ENCODE peak calls at places on chromosomes 6 and 20, in four cellular contexts. U is left ventricle myocardium inferior, H is natural killer cell, X is pancreas. P is an unnamed sample.

GRCh38 chr6:164130585-164130984 is 716.1 kb downstream of the QKI start:
- DNase-seq in U (no peak), H (no peak), X (no peak), P (no peak)

GRCh38 chr6:19848465-19848864 is 11.3 kb downstream of the ID4 start:
- DNase-seq in U (no peak), H (no peak), X (no peak), P (no peak)

GRCh38 chr6:125791151-125791819 is 525 bp downstream of the NCOA7 start:
- DNase-seq in U (no peak), H (peak), X (peak), P (peak)

GRCh38 chr6:149209879-149210278 is 107.6 kb upstream of the TAB2 start:
- DNase-seq in U (no peak), H (no peak), X (no peak), P (no peak)

GRCh38 chr6:54515013-54515412 is 206.8 kb downstream of the TINAG start:
- DNase-seq in U (no peak), H (no peak), X (no peak), P (no peak)

GRCh38 chr20:36336838-36337478 is 30.8 kb downstream of the DLGAP4 start:
- DNase-seq in U (no peak), H (no peak), X (no peak), P (no peak)

GRCh38 chr6:99099243-99099642 is 151.5 kb upstream of the FBXL4 start:
- DNase-seq in U (no peak), H (no peak), X (no peak), P (no peak)

GRCh38 chr6:159093608-159094443 is 49.0 kb upstream of the TAGAP start:
- DNase-seq in U (no peak), H (no peak), X (no peak), P (no peak)

GRCh38 chr6:165656581-165657324 is 6.3 kb downstream of the PDE10A start:
- DNase-seq in U (no peak), H (no peak), X (no peak), P (no peak)

GRCh38 chr6:117540670-117541069 is 58.2 kb downstream of the DCBLD1 start:
- DNase-seq in U (no peak), H (no peak), X (no peak), P (no peak)

GRCh38 chr6:89268776-89269175 is 46.3 kb downstream of the GABRR2 start:
- DNase-seq in U (no peak), H (no peak), X (no peak), P (peak)

GRCh38 chr6:85640806-85641205 is 1.9 kb downstream of the SYNCRIP start:
- DNase-seq in U (no peak), H (no peak), X (no peak), P (no peak)

GRCh38 chr20:33908351-33908750 is 85.4 kb upstream of the RALY start:
- DNase-seq in U (no peak), H (no peak), X (no peak), P (peak)

GRCh38 chr6:111725446-111726112 is 119.9 kb upstream of the TRAF3IP2 start:
- DNase-seq in U (no peak), H (no peak), X (no peak), P (peak)

GRCh38 chr20:41145821-41146620 is 8.7 kb downstream of the PLCG1 start:
- DNase-seq in U (peak), H (no peak), X (no peak), P (no peak)

GRCh38 chr20:41142241-41142640 is 4.9 kb downstream of the PLCG1 start:
- DNase-seq in U (no peak), H (no peak), X (no peak), P (no peak)

GRCh38 chr20:41143354-41143753 is 6.0 kb downstream of the PLCG1 start:
- DNase-seq in U (no peak), H (no peak), X (no peak), P (no peak)

GRCh38 chr20:41142914-41143313 is 5.6 kb downstream of the PLCG1 start:
- DNase-seq in U (no peak), H (no peak), X (no peak), P (no peak)

GRCh38 chr20:41145317-41145716 is 8.0 kb downstream of the PLCG1 start:
- DNase-seq in U (no peak), H (no peak), X (no peak), P (no peak)
- TF ChIP-seq CTCF in U (no peak), H (no peak), X (no peak), P (no peak)

GRCh38 chr6:151663559-151663958 is 143.9 kb upstream of the ESR1 start:
- DNase-seq in U (no peak), H (no peak), X (no peak), P (no peak)

GRCh38 chr6:151661509-151661908 is 146.0 kb upstream of the ESR1 start:
- DNase-seq in U (no peak), H (no peak), X (no peak), P (no peak)

GRCh38 chr6:151659212-151659611 is 148.3 kb upstream of the ESR1 start:
- DNase-seq in U (no peak), H (no peak), X (no peak), P (no peak)

GRCh38 chr6:151664390-151664789 is 143.1 kb upstream of the ESR1 start:
- DNase-seq in U (no peak), H (no peak), X (no peak), P (no peak)

GRCh38 chr6:151661928-151662327 is 145.6 kb upstream of the ESR1 start:
- DNase-seq in U (no peak), H (no peak), X (no peak), P (no peak)
- TF ChIP-seq CTCF in U (no peak), H (no peak), X (no peak), P (peak)

DNA sequence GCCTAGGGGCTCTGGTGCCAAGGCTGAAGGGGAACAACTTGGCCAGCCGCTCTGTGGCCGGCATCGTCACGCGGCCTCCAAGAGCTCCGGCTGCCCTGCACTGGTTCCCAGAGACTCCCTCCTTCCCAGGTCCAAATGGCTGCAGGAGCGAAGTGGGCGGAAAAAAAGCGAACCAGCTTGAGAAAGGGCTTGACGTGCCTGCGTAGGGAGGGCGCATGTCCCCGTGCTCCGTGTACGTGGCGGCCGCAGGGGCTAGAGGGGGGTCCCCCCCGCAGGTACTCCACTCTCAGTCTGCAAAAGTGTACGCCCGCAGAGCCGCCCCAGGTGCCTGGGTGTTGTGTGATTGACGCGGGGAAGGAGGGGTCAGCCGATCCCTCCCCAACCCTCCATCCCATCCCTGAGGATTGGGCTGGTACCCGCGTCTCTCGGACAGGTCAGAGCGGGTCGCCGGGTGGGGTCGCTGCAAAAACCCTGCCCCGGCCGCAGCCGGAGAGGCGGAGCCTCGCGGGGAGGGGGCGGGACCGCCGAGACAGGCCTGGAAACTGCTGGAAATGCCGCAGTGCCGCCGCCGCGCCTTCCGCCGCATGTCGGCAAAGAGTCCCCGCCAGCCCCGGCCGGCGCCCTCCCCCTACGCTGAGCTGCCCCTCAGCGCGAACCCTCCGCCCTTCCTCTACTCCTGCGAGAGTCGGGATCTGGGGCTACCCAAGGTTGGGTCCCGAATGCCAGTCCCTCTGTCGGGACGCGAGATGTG is 814 bp upstream of the HSP90AB1 start:
- DNase-seq in U (peak), H (peak), X (peak), P (peak)
- TF ChIP-seq CTCF in U (peak), H (no peak), X (no peak), P (peak)

GRCh38 chr20:32437391-32438074 is 79.4 kb downstream of the ASXL1 start:
- DNase-seq in U (no peak), H (no peak), X (peak), P (no peak)
- TF ChIP-seq CTCF in U (no peak), H (no peak), X (no peak), P (peak)

GRCh38 chr6:155388546-155388945 is 67.1 kb downstream of the NOX3 start:
- DNase-seq in U (no peak), H (no peak), X (no peak), P (no peak)

GRCh38 chr6:155387551-155387950 is 68.1 kb downstream of the NOX3 start:
- DNase-seq in U (no peak), H (no peak), X (no peak), P (no peak)

GRCh38 chr6:155381856-155382690 is 67.8 kb upstream of the TFB1M start:
- DNase-seq in U (no peak), H (no peak), X (no peak), P (peak)

GRCh38 chr6:155380666-155381332 is 66.5 kb upstream of the TFB1M start:
- DNase-seq in U (no peak), H (no peak), X (no peak), P (no peak)

GRCh38 chr6:155384343-155384742 is 70.1 kb upstream of the TFB1M start:
- DNase-seq in U (no peak), H (no peak), X (no peak), P (no peak)
- TF ChIP-seq CTCF in U (no peak), H (no peak), X (no peak), P (no peak)

GRCh38 chr20:16018881-16019280 is 554.4 kb downstream of the KIF16B start:
- DNase-seq in U (no peak), H (no peak), X (no peak), P (no peak)

GRCh38 chr20:16020971-16021370 is 552.3 kb downstream of the KIF16B start:
- DNase-seq in U (no peak), H (no peak), X (no peak), P (no peak)

GRCh38 chr20:16013631-16014030 is 559.6 kb downstream of the KIF16B start:
- DNase-seq in U (no peak), H (no peak), X (no peak), P (no peak)

GRCh38 chr20:16014436-16014835 is 558.8 kb downstream of the KIF16B start:
- DNase-seq in U (no peak), H (no peak), X (no peak), P (no peak)

GRCh38 chr20:16017656-16018055 is 555.6 kb downstream of the KIF16B start:
- DNase-seq in U (no peak), H (no peak), X (no peak), P (no peak)
- TF ChIP-seq CTCF in U (no peak), H (no peak), X (no peak), P (no peak)

GRCh38 chr6:24257282-24257681 is 100.6 kb downstream of the DCDC2 start:
- DNase-seq in U (no peak), H (no peak), X (no peak), P (no peak)
- TF ChIP-seq CTCF in U (no peak), H (no peak), X (no peak), P (no peak)

GRCh38 chr20:58237318-58238182 is 9.1 kb upstream of the ANKRD60 start:
- DNase-seq in U (no peak), H (no peak), X (no peak), P (peak)
- TF ChIP-seq CTCF in U (no peak), H (peak), X (no peak), P (no peak)

GRCh38 chr20:60009826-60010616 is 51.8 kb downstream of the CDH26 start:
- DNase-seq in U (no peak), H (no peak), X (no peak), P (no peak)
- TF ChIP-seq CTCF in U (no peak), H (no peak), X (no peak), P (peak)

DNA sequence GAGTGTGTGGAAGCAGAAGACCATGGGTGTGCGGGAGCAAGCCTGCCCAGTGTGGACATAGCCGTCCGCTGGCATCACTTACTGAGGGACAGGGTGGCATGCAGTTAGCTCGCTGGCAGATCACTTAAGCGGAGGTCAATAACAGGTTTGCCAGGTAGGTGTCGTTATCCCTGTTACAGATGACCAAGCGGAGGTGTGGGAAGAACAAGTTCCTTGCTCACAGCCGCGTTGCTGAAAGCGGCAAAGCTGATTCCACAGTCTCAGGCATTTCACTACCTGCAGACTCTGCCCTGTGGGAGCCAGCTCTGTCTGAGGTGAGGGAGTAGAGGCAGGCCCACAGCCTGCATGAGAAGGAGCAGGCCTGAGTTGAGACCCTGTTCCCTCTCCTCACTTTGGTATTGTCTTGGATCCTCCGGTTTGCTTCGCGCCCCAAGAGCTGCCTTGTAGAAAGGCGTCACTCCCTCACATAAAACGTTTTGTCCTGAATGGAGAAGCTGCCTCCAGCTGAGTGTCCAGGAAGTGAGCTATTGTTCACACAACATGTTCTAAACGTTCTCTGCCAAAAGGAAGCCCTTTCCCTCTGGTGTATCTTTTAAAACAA is 96.9 kb downstream of the TCP11 start:
- DNase-seq in U (no peak), H (no peak), X (peak), P (no peak)
- TF ChIP-seq CTCF in U (no peak), H (no peak), X (no peak), P (no peak)